ENCODE peak calls at places on chromosomes 6 and 20, in six cellular contexts. C is sigmoid colon, M is stromal cell of bone marrow, Q is brain microvascular endothelial cell, N is suprapubic skin, G is naive B cell. Y is an unnamed sample.

GRCh38 chr6:14875678-14876063 is 370.2 kb upstream of the JARID2 start:
- DNase-seq in G (no peak), M (no peak), N (no peak), Q (no peak), C (no peak), Y (peak)

GRCh38 chr20:4571759-4572531 is 149.8 kb upstream of the PRND start:
- DNase-seq in M (no peak), Q (no peak), C (no peak), G (no peak), N (no peak), Y (no peak)

GRCh38 chr6:75081047-75081446 is 124.8 kb downstream of the COL12A1 start:
- DNase-seq in N (no peak), M (no peak), G (no peak), Q (no peak), C (no peak), Y (no peak)

GRCh38 chr20:63533871-63534393 is 3.2 kb downstream of the PTK6 start:
- DNase-seq in G (no peak), N (no peak), M (no peak), Q (no peak), C (no peak), Y (no peak)

GRCh38 chr20:44186201-44186600 is 787 bp downstream of the JPH2 start:
- DNase-seq in C (no peak), G (no peak), N (no peak), M (no peak), Q (no peak), Y (no peak)

GRCh38 chr20:35891375-35891774 is 62.9 kb downstream of the SCAND1 start:
- DNase-seq in M (no peak), Q (no peak), N (no peak), G (no peak), C (no peak), Y (no peak)

GRCh38 chr20:10686356-10687169 is 12.8 kb upstream of the JAG1 start:
- DNase-seq in G (no peak), N (no peak), C (no peak), M (no peak), Q (no peak), Y (no peak)

GRCh38 chr20:63132715-63133471 is 83.0 kb downstream of the YTHDF1 start:
- DNase-seq in C (peak), Q (no peak), M (no peak), G (no peak), N (peak), Y (no peak)

GRCh38 chr6:148934534-148934933 is 187.7 kb downstream of the UST start:
- DNase-seq in Q (peak), M (peak), N (no peak), G (no peak), C (peak), Y (no peak)

GRCh38 chr6:782141-782540 is 89.2 kb upstream of the EXOC2 start:
- DNase-seq in M (no peak), G (no peak), Q (no peak), C (no peak), N (no peak), Y (no peak)

GRCh38 chr20:40990542-40991120 is 38.0 kb upstream of the TOP1 start:
- DNase-seq in C (peak), M (peak), Q (peak), G (peak), N (peak), Y (peak)

GRCh38 chr6:127496471-127496870 is 22.7 kb downstream of the MTCL3 start:
- DNase-seq in N (no peak), M (no peak), Q (no peak), C (no peak), G (no peak), Y (no peak)

GRCh38 chr20:36666181-36666740 is 20.3 kb upstream of the SLA2 start:
- DNase-seq in M (peak), C (no peak), N (no peak), Q (peak), G (peak), Y (no peak)

GRCh38 chr6:74115674-74116073 is 419.7 kb downstream of the CD109 start:
- DNase-seq in Q (no peak), N (no peak), M (no peak), G (no peak), C (no peak), Y (no peak)

GRCh38 chr6:30844118-30844535 is 40.2 kb upstream of the DDR1 start:
- DNase-seq in G (no peak), M (no peak), C (no peak), N (no peak), Q (peak), Y (no peak)

GRCh38 chr6:88013554-88013953 is 34.1 kb upstream of the SPACA1 start:
- DNase-seq in G (no peak), Q (no peak), M (no peak), C (no peak), N (no peak), Y (no peak)

GRCh38 chr6:168132531-168133184 is 53.6 kb upstream of the FRMD1 start:
- DNase-seq in G (no peak), M (peak), C (peak), N (peak), Q (peak), Y (no peak)

GRCh38 chr6:93644611-93645010 is 225.3 kb upstream of the EPHA7 start:
- DNase-seq in Q (no peak), M (no peak), G (no peak), C (no peak), N (no peak), Y (no peak)

GRCh38 chr20:21515300-21516179 is 1.7 kb upstream of the NKX2-2 start:
- DNase-seq in G (no peak), Q (no peak), C (no peak), M (no peak), N (no peak), Y (peak)

GRCh38 chr6:122033564-122034181 is 365.8 kb upstream of the HSF2 start:
- DNase-seq in Q (peak), N (no peak), G (no peak), M (peak), C (no peak), Y (peak)

GRCh38 chr6:116101298-116101718 is 655 bp downstream of the NT5DC1 start:
- DNase-seq in N (peak), G (no peak), Q (no peak), M (no peak), C (no peak), Y (no peak)

GRCh38 chr6:163716690-163717089 is 302.2 kb downstream of the QKI start:
- DNase-seq in G (peak), Q (no peak), M (no peak), C (no peak), N (no peak), Y (no peak)

GRCh38 chr6:136887899-136888298 is 34.2 kb upstream of the SLC35D3 start:
- DNase-seq in G (no peak), C (no peak), M (no peak), N (no peak), Q (no peak), Y (no peak)

GRCh38 chr6:7108196-7108963 is 619 bp downstream of the RREB1 start:
- DNase-seq in C (peak), G (peak), M (peak), Q (peak), N (peak), Y (peak)

GRCh38 chr20:22248052-22248667 is 336.2 kb downstream of the FOXA2 start:
- DNase-seq in Q (peak), G (no peak), N (no peak), C (no peak), M (no peak), Y (no peak)